ENCODE peak calls at places on chromosomes 5 and 9, in six cellular contexts. D, E, C, V, W and A are unnamed samples.

GRCh38 chr5:40557486-40557885 is 122.2 kb upstream of the PTGER4 start:
- DNase-seq in D (no peak), E (no peak), C (no peak), V (no peak), W (no peak), A (no peak)

GRCh38 chr5:176543428-176544182 is 5.5 kb upstream of the CDHR2 start:
- DNase-seq in D (peak), E (peak), C (peak), V (peak), W (peak), A (peak)

GRCh38 chr9:108125541-108125940 is 636.0 kb upstream of the KLF4 start:
- DNase-seq in D (no peak), E (no peak), C (no peak), V (no peak), W (no peak), A (no peak)

GRCh38 chr9:75889977-75890540 is 414 bp upstream of the PCSK5 start:
- DNase-seq in D (peak), E (peak), C (no peak), V (peak), W (peak), A (no peak)

GRCh38 chr9:82923410-82924242 is 139.3 kb downstream of the RASEF start:
- DNase-seq in D (no peak), E (no peak), C (no peak), V (no peak), W (no peak), A (no peak)

GRCh38 chr9:18893051-18893450 is 140.0 kb downstream of the SAXO1 start:
- DNase-seq in D (no peak), E (no peak), C (no peak), V (no peak), W (no peak), A (no peak)

GRCh38 chr5:124661317-124662141 is 84.9 kb downstream of the ZNF608 start:
- DNase-seq in D (peak), E (peak), C (peak), V (no peak), W (no peak), A (no peak)

GRCh38 chr5:53991942-53992341 is 318.4 kb downstream of the ARL15 start:
- DNase-seq in D (peak), E (no peak), C (no peak), V (no peak), W (no peak), A (no peak)

GRCh38 chr5:139994234-139994633 is 48.9 kb downstream of the NRG2 start:
- DNase-seq in D (no peak), E (no peak), C (no peak), V (no peak), W (no peak), A (no peak)

GRCh38 chr9:86767373-86767772 is 179.9 kb downstream of the GAS1 start:
- DNase-seq in D (no peak), E (no peak), C (no peak), V (peak), W (no peak), A (no peak)

GRCh38 chr9:137213160-137214060 is 7.9 kb downstream of the NDOR1 start:
- DNase-seq in D (no peak), E (no peak), C (no peak), V (no peak), W (no peak), A (no peak)

DNA sequence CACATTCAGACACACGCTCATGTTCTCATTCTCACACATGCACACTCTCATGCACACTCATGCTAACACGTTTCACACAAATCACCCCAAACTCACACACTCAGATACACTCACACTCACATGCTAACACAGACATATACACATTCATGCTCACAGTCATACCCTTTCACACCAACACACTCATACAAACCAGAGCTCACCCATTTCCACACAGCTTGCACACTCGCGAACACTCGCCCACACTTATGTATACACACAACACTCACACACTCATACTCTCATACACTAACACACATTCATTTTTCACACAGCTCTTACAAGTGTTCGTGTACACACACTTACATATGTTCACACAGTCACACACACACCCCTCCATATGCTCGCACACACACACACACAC is 64.1 kb upstream of the IL17B start:
- DNase-seq in D (no peak), E (no peak), C (no peak), V (no peak), W (no peak), A (no peak)
- H3K27ac ChIP-seq in D (peak), E (peak), C (peak), V (peak), W (peak), A (no peak)

GRCh38 chr9:5480919-5481743 is 29.2 kb upstream of the PDCD1LG2 start:
- DNase-seq in D (no peak), E (no peak), C (no peak), V (no peak), W (no peak), A (no peak)

GRCh38 chr9:5479994-5480694 is 29.8 kb downstream of the CD274 start:
- DNase-seq in D (no peak), E (peak), C (no peak), V (no peak), W (no peak), A (no peak)

GRCh38 chr9:5482194-5482593 is 28.1 kb upstream of the PDCD1LG2 start:
- DNase-seq in D (no peak), E (no peak), C (no peak), V (no peak), W (no peak), A (no peak)

GRCh38 chr9:5481744-5482027 is 28.6 kb upstream of the PDCD1LG2 start:
- DNase-seq in D (no peak), E (no peak), C (no peak), V (no peak), W (no peak), A (no peak)

DNA sequence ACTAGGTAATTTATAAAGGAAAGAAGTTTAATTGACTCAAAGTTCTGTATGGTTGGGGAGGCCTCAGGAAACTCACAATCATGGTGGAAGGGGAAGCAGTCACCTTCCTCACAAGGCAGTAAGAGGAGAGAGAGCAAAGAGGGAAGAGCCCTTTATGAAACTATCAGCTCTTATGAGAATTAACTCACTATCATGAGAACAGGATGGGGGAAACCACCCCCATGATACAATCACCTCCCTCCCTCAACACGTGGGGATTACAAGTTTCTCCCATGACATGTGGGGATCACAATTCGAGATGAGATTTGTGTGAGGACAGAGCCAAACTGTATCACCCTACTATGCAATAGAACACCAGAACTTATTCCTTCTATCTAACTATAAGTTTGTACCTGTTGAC is 27.9 kb downstream of the CD274 start:
- DNase-seq in D (no peak), E (no peak), C (no peak), V (no peak), W (no peak), A (no peak)
- TF ChIP-seq CTCF in D (no peak), E (no peak), C (no peak), V (no peak), W (no peak), A (no peak)

DNA sequence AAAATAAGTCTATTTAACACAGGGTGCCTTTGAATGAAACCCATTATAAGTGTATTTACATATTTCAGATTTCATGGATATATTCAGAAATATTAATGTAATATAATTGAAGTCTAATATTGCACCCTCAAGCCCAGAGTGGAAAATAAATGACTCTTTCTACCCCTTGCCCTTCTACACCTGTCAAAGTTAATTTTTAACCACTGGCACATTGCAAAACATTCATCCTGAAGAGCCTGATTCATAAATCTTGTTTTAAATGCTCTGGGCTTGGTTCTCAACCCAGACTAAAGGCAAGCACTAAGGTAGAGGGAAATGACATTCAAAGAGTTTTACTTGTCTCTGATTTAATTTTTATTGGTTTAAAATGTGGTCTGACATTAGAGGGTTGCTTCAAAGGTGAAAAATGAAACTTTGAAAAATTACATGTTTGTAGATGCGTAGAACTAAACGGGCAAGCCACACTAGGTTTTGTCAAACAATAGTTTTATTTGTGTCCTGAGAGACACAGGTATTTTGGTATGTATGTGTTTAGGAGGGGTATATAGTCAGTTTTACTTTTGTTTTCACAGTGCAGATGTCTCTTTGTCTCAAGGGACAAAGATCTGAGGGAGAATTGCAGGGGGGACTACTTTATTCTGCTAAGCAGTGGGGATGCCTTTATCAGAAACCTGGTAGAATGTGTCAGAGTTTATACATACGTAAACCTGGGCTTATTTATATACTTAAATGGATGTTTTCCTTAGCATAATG is 69.7 kb downstream of the PIK3R1 start:
- DNase-seq in D (no peak), E (no peak), C (no peak), V (no peak), W (no peak), A (no peak)
- H3K27ac ChIP-seq in D (no peak), E (no peak), C (no peak), V (peak), W (peak), A (no peak)

DNA sequence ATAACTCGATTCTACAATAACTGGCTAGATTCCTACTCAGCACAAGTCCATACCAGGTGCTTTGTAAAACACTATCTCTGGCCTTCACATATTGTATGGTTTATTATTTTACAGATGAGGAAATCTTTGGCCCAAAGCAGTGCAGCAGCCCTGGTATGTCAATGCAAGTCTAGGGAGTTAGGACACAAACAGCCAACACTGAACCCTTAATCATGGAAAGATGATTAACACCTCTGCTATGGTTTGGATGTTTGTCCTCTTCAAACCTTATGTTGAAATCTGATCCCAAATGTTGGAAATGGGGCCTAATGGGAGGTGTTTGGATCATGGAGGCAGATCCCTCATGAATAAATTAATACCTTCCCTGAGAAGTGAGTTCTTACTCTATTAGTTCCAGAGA is 76.6 kb downstream of the MAPKAP1 start:
- DNase-seq in D (no peak), E (no peak), C (no peak), V (no peak), W (no peak), A (no peak)
- TF ChIP-seq CTCF in D (no peak), E (no peak), C (no peak), V (no peak), W (no peak), A (no peak)

DNA sequence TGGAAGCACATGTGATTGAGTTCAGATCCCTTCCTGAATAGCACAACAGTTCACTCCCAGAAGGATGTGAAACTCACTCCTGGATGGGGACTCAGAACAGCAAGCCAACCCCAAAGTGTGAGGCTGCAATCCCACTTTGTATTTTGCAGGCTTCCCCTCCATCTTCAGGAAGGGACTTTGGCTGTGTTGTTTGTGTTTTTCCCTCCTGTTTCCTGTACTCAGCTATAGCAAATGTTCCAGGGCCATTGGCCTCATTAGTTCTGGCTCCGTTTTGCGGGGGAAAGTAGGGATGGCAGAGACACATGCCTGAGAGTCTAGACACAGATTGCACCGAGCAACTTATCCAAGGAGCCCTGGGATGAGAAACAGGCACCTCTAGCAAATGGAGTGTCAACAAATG is 43.3 kb downstream of the DPYSL3 start:
- DNase-seq in D (no peak), E (no peak), C (no peak), V (no peak), W (no peak), A (no peak)
- H3K27ac ChIP-seq in D (no peak), E (no peak), C (no peak), V (peak), W (peak), A (no peak)

GRCh38 chr5:143717400-143717799 is 94.6 kb upstream of the HMHB1 start:
- DNase-seq in D (peak), E (no peak), C (peak), V (no peak), W (no peak), A (no peak)
- TF ChIP-seq CTCF in D (no peak), E (no peak), C (no peak), V (no peak), W (peak), A (no peak)

DNA sequence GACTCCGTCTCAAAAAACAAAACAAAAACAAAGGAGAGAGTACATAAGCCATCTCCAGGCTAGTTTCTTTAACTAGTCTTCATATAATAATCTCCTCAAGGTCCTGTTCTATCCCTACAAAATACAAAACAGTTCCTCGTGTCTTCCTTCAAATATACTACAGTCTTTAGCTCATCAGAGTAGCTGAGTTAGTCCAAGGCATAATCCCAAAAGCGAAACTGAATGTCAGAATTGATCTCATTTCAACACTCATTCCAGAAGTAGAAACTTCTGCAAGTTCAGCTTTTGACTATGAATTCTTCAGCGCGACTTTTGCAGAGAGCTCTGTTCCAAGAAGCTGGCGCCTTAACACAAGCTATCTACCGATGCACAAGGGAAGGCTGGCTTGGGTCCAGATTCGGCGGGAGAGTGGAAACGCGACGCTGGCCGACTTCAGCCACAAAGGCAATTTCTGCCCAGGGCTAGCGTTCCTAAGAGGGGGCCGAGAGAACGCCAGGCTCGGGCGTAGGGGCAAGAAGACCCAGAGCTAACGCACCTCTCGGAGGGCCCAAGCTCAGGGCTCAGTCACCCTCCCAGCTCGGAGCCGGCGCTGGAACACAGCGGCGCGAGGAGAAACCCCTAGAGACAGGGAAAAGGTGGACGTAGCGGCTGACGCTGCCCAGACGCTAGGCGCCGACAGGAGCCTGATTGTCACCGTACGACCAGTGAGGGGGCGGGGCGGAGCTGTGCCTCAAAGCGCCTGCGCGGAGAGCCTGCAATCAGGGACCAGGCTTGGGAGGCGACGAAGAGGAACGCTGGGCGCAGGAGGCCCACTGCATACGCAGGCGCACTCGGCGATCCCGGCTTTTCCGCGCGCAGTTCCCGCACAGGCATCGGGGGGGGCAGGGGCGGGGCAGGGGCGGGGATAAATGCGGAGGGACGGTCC is 469 bp upstream of the HSDL2 start:
- DNase-seq in D (peak), E (peak), C (peak), V (peak), W (peak), A (peak)
- H3K27ac ChIP-seq in D (peak), E (peak), C (peak), V (peak), W (peak), A (peak)

GRCh38 chr5:73152411-73153388 is 20.3 kb upstream of the TMEM174 start:
- DNase-seq in D (no peak), E (peak), C (no peak), V (no peak), W (no peak), A (no peak)
- TF ChIP-seq CTCF in D (no peak), E (peak), C (no peak), V (no peak), W (no peak), A (no peak)

GRCh38 chr9:104906441-104907277 is 21.3 kb downstream of the ABCA1 start:
- DNase-seq in D (peak), E (peak), C (no peak), V (peak), W (no peak), A (no peak)

GRCh38 chr9:104905153-104905901 is 22.6 kb downstream of the ABCA1 start:
- DNase-seq in D (no peak), E (no peak), C (no peak), V (no peak), W (no peak), A (no peak)

GRCh38 chr9:104905931-104906330 is 22.0 kb downstream of the ABCA1 start:
- DNase-seq in D (peak), E (no peak), C (no peak), V (no peak), W (no peak), A (no peak)

GRCh38 chr9:104900871-104901270 is 27.1 kb downstream of the ABCA1 start:
- DNase-seq in D (no peak), E (no peak), C (peak), V (no peak), W (no peak), A (no peak)

GRCh38 chr9:104903609-104904008 is 24.3 kb downstream of the ABCA1 start:
- DNase-seq in D (no peak), E (no peak), C (no peak), V (no peak), W (no peak), A (no peak)
- H3K27ac ChIP-seq in D (no peak), E (no peak), C (peak), V (peak), W (no peak), A (no peak)

GRCh38 chr5:14293279-14293678 is 150.1 kb downstream of the TRIO start:
- DNase-seq in D (no peak), E (no peak), C (no peak), V (no peak), W (peak), A (no peak)
- TF ChIP-seq CTCF in D (no peak), E (no peak), C (no peak), V (no peak), W (no peak), A (no peak)